ENCODE peak calls at places on chromosome 16, in four cellular contexts. D is NAMALWA, F is mammary epithelial cell, Y is T-cell. H is an unnamed sample.

GRCh38 chr16:48408688-48409087 is 23.5 kb upstream of the SIAH1 start:
- DNase-seq in D (no peak), F (peak; percentile 18), Y (no peak), H (no peak)

GRCh38 chr16:68257906-68258800 is 6.2 kb upstream of the SLC7A6 start:
- DNase-seq in D (peak; percentile 63), F (peak; percentile 54), Y (no peak), H (no peak)

GRCh38 chr16:14309001-14309886 is 238.1 kb downstream of the MRTFB start:
- DNase-seq in D (peak; percentile 82), F (peak; percentile 81), Y (peak; percentile 34), H (peak; percentile 2)

GRCh38 chr16:11507991-11508390 is 78.7 kb downstream of the LITAF start:
- DNase-seq in D (no peak), F (no peak), Y (no peak), H (no peak)

GRCh38 chr16:2926660-2927646 is 15.2 kb downstream of the FLYWCH1 start:
- DNase-seq in D (peak; percentile 94), F (peak; percentile 78), Y (peak; percentile 80), H (peak; percentile 82)

GRCh38 chr16:26665166-26665939 is 401.4 kb upstream of the C16orf82 start:
- DNase-seq in D (no peak), F (no peak), Y (no peak), H (no peak)

GRCh38 chr16:47713225-47713595 is 252.1 kb downstream of the PHKB start:
- DNase-seq in D (no peak), F (peak; percentile 93), Y (no peak), H (no peak)

GRCh38 chr16:21150375-21151001 is at the start of gene DNAH3:
- DNase-seq in D (no peak), F (peak; percentile 90), Y (no peak), H (no peak)

GRCh38 chr16:77387810-77388209 is 47.0 kb downstream of the ADAMTS18 start:
- DNase-seq in D (no peak), F (no peak), Y (no peak), H (no peak)

GRCh38 chr16:75138636-75139035 is 9.7 kb upstream of the ZFP1 start:
- DNase-seq in D (no peak), F (no peak), Y (no peak), H (no peak)

GRCh38 chr16:72210571-72210970 is 38.6 kb upstream of the PMFBP1 start:
- DNase-seq in D (no peak), F (no peak), Y (no peak), H (no peak)

GRCh38 chr16:75070055-75070841 is 46.3 kb downstream of the LDHD start:
- DNase-seq in D (no peak), F (no peak), Y (no peak), H (no peak)

GRCh38 chr16:87273471-87274030 is 43.6 kb downstream of the C16orf95 start:
- DNase-seq in D (no peak), F (no peak), Y (no peak), H (no peak)

GRCh38 chr16:23640669-23640958 is 496 bp downstream of the PALB2 start:
- DNase-seq in D (peak; percentile 47), F (peak; percentile 32), Y (no peak), H (peak; percentile 23)

GRCh38 chr16:4489030-4489429 is 12.8 kb downstream of the HMOX2 start:
- DNase-seq in D (no peak), F (peak; percentile 56), Y (no peak), H (no peak)

H was measured in stimulated activated naive CD4-positive, alpha-beta T cell treated with Interleukin-2 at 50 U/mL for 16 hours.